ENCODE peak calls at places on chromosomes 13 and 19, in six cellular contexts. One of them, this sample, is unnamed.

GRCh38 chr19:49911381-49912145 is 14.9 kb upstream of the IL4I1 start:
- DNase-seq in BJ: no peak
- DNase-seq in fibroblast of lung: no peak
- DNase-seq in fibroblast of pulmonary artery: peak
- DNase-seq in pancreas: no peak
- DNase-seq in body of pancreas: no peak
- DNase-seq in this sample: no peak

GRCh38 chr13:48631441-48631840 is 22.3 kb upstream of the CYSLTR2 start:
- DNase-seq in BJ: no peak
- DNase-seq in fibroblast of lung: peak
- DNase-seq in fibroblast of pulmonary artery: peak
- DNase-seq in pancreas: no peak
- DNase-seq in body of pancreas: no peak
- DNase-seq in this sample: no peak

GRCh38 chr19:49591731-49592485 is 926 bp downstream of the PRR12 start:
- DNase-seq in BJ: no peak
- DNase-seq in fibroblast of lung: peak
- DNase-seq in fibroblast of pulmonary artery: peak
- DNase-seq in pancreas: peak
- DNase-seq in body of pancreas: peak
- DNase-seq in this sample: no peak

GRCh38 chr13:35198821-35199220 is 256.8 kb downstream of the NBEA start:
- DNase-seq in BJ: no peak
- DNase-seq in fibroblast of lung: no peak
- DNase-seq in fibroblast of pulmonary artery: no peak
- DNase-seq in pancreas: no peak
- DNase-seq in body of pancreas: no peak
- DNase-seq in this sample: no peak

GRCh38 chr13:111202745-111203144 is 87.6 kb downstream of the ARHGEF7 start:
- DNase-seq in BJ: no peak
- DNase-seq in fibroblast of lung: peak
- DNase-seq in fibroblast of pulmonary artery: peak
- DNase-seq in pancreas: no peak
- DNase-seq in body of pancreas: no peak
- DNase-seq in this sample: no peak

GRCh38 chr13:43981091-43981490 is 101.4 kb downstream of the LACC1 start:
- DNase-seq in BJ: no peak
- DNase-seq in fibroblast of lung: no peak
- DNase-seq in fibroblast of pulmonary artery: no peak
- DNase-seq in pancreas: no peak
- DNase-seq in body of pancreas: no peak
- DNase-seq in this sample: no peak

GRCh38 chr13:44169018-44169909 is 204.4 kb upstream of the SERP2 start:
- DNase-seq in BJ: peak
- DNase-seq in fibroblast of lung: no peak
- DNase-seq in fibroblast of pulmonary artery: peak
- DNase-seq in pancreas: no peak
- DNase-seq in body of pancreas: no peak
- DNase-seq in this sample: no peak

GRCh38 chr19:16445238-16446107 is 26.3 kb downstream of the EPS15L1 start:
- DNase-seq in BJ: no peak
- DNase-seq in fibroblast of lung: peak
- DNase-seq in fibroblast of pulmonary artery: no peak
- DNase-seq in pancreas: no peak
- DNase-seq in body of pancreas: no peak
- DNase-seq in this sample: no peak

GRCh38 chr19:12769689-12770088 is 5.7 kb downstream of the HOOK2 start:
- DNase-seq in BJ: no peak
- DNase-seq in fibroblast of lung: no peak
- DNase-seq in fibroblast of pulmonary artery: no peak
- DNase-seq in pancreas: no peak
- DNase-seq in body of pancreas: no peak
- DNase-seq in this sample: no peak

GRCh38 chr19:58396691-58397532 is 1.5 kb downstream of the RNF225 start:
- DNase-seq in BJ: no peak
- DNase-seq in fibroblast of lung: no peak
- DNase-seq in fibroblast of pulmonary artery: no peak
- DNase-seq in pancreas: no peak
- DNase-seq in body of pancreas: no peak
- DNase-seq in this sample: no peak

GRCh38 chr19:38134538-38135149 is 89.4 kb downstream of the DPF1 start:
- DNase-seq in BJ: no peak
- DNase-seq in fibroblast of lung: no peak
- DNase-seq in fibroblast of pulmonary artery: peak
- DNase-seq in pancreas: no peak
- DNase-seq in body of pancreas: peak
- DNase-seq in this sample: no peak

DNA sequence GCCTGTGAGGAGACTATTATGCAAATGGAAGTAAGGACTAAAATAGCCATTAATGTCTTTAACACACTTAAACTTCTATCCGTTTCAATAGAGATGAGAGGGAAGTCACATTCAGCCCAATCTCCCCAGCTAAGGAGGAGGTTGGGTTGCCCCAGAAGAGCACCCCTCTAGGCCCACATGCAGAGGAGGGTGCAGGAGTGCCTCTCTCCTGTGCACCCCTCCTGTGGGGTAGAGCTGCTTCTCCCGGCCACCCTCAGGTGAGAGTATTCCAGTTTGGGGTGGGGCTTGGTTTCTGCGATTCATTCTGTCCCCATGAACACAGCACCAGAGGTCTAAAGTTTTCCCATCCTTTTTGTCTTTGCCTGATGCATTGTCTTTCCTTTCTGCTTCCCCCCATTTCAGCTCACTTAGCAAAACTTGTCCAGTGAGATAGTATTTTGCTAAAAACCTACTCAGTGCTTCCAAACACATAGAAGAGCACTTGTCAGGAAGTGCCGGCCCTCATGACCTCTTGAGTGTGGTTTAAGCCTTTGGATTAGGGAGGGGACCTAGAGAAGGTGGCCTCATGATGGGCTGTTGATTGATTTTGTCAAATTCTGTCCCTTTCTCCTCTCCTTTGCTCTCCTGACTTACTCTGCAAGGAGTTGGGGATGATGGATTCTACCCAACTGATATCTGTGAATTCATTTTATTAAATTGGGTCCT is 28.3 kb downstream of the FGF9 start:
- DNase-seq in BJ: no peak
- DNase-seq in fibroblast of lung: no peak
- DNase-seq in fibroblast of pulmonary artery: no peak
- DNase-seq in pancreas: no peak
- DNase-seq in body of pancreas: no peak
- DNase-seq in this sample: no peak
- H3K4me3 ChIP-seq in BJ: no peak
- H3K4me3 ChIP-seq in fibroblast of lung: no peak
- H3K4me3 ChIP-seq in fibroblast of pulmonary artery: no peak
- H3K4me3 ChIP-seq in pancreas: no peak
- H3K4me3 ChIP-seq in body of pancreas: no peak
- H3K4me3 ChIP-seq in this sample: no peak

GRCh38 chr19:29084266-29084665 is 128.7 kb downstream of the UQCRFS1 start:
- DNase-seq in BJ: no peak
- DNase-seq in fibroblast of lung: no peak
- DNase-seq in fibroblast of pulmonary artery: no peak
- DNase-seq in pancreas: no peak
- DNase-seq in body of pancreas: no peak
- DNase-seq in this sample: no peak
- TF ChIP-seq CTCF in BJ: peak
- TF ChIP-seq CTCF in fibroblast of lung: no peak
- TF ChIP-seq CTCF in fibroblast of pulmonary artery: no peak
- TF ChIP-seq CTCF in pancreas: no peak
- TF ChIP-seq CTCF in body of pancreas: no peak
- TF ChIP-seq CTCF in this sample: peak

GRCh38 chr13:26202365-26202972 is 19.6 kb downstream of the RNF6 start:
- DNase-seq in BJ: no peak
- DNase-seq in fibroblast of lung: peak
- DNase-seq in fibroblast of pulmonary artery: peak
- DNase-seq in pancreas: no peak
- DNase-seq in body of pancreas: no peak
- DNase-seq in this sample: no peak

GRCh38 chr13:26200811-26201210 is 21.3 kb downstream of the RNF6 start:
- DNase-seq in BJ: no peak
- DNase-seq in fibroblast of lung: no peak
- DNase-seq in fibroblast of pulmonary artery: no peak
- DNase-seq in pancreas: no peak
- DNase-seq in body of pancreas: no peak
- DNase-seq in this sample: no peak

GRCh38 chr13:26197298-26197697 is 24.8 kb downstream of the RNF6 start:
- DNase-seq in BJ: no peak
- DNase-seq in fibroblast of lung: no peak
- DNase-seq in fibroblast of pulmonary artery: no peak
- DNase-seq in pancreas: no peak
- DNase-seq in body of pancreas: no peak
- DNase-seq in this sample: no peak

DNA sequence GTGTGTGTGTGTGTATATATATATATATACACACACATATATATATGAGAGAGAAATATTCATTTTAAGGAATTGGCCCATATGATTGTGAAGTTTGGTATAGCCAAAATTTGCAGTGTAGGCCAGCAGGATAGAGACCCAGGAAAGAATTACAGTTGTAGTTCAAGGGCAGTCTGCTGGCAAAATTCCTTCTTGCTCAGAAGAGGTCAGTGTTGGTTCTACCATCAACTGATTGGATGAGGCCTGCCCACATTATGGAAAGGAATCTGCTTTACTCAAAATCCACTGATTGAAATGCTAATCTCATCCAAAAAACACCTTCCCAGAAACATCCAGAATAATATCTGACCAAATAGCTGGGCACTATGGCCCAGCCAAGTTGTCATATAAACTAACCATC is 24.0 kb downstream of the RNF6 start:
- DNase-seq in BJ: no peak
- DNase-seq in fibroblast of lung: no peak
- DNase-seq in fibroblast of pulmonary artery: no peak
- DNase-seq in pancreas: no peak
- DNase-seq in body of pancreas: no peak
- DNase-seq in this sample: no peak
- H3K4me3 ChIP-seq in BJ: no peak
- H3K4me3 ChIP-seq in fibroblast of lung: no peak
- H3K4me3 ChIP-seq in fibroblast of pulmonary artery: no peak
- H3K4me3 ChIP-seq in pancreas: no peak
- H3K4me3 ChIP-seq in body of pancreas: no peak
- H3K4me3 ChIP-seq in this sample: no peak

DNA sequence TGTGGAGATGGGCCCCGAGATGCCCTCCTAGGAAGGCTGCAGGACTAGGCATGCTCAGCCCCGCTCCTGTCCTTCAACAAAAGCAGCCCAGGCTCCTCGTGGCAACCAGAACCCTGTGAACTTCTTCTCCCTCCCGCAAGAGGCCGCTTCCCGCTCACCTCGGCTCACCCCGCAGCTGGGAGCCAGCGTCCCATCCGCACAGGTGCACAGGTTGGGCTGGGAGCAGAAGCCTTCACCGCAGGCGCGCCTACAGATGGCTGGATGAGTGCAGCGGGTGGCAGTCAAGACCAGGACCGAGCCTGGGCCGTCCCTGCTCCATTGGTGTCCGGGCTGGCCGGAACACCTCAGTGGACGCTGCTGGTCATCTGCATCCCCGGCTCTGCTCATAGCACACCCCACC is 3.4 kb downstream of the FBN3 start:
- DNase-seq in BJ: no peak
- DNase-seq in fibroblast of lung: no peak
- DNase-seq in fibroblast of pulmonary artery: no peak
- DNase-seq in pancreas: no peak
- DNase-seq in body of pancreas: peak
- DNase-seq in this sample: no peak
- TF ChIP-seq CTCF in BJ: no peak
- TF ChIP-seq CTCF in fibroblast of lung: no peak
- TF ChIP-seq CTCF in fibroblast of pulmonary artery: no peak
- TF ChIP-seq CTCF in pancreas: no peak
- TF ChIP-seq CTCF in body of pancreas: no peak
- TF ChIP-seq CTCF in this sample: no peak

This sample was measured in AG04450.